ENCODE peak calls at places on chromosomes 1 and 21, in seven cellular contexts. M, K, V, Q, F, Y and N are unnamed samples.

GRCh38 chr1:197774691-197775281 is 494 bp downstream of the DENND1B start:
- DNase-seq in M (peak; percentile 41), K (peak; percentile 62), V (peak; percentile 35), Q (peak; percentile 31), F (peak; percentile 17), Y (peak; percentile 66), N (peak; percentile 42)

GRCh38 chr21:29287383-29287782 is 11.3 kb upstream of the BACH1 start:
- DNase-seq in M (peak; percentile 52), K (peak; percentile 67), V (no peak), Q (no peak), F (no peak), Y (no peak), N (no peak)

GRCh38 chr1:221363074-221363473 is 378.8 kb downstream of the DUSP10 start:
- DNase-seq in M (no peak), K (no peak), V (no peak), Q (peak; percentile 15), F (no peak), Y (no peak), N (no peak)

GRCh38 chr1:174367892-174368291 is 79.9 kb upstream of the GPR52 start:
- DNase-seq in M (no peak), K (no peak), V (no peak), Q (no peak), F (no peak), Y (no peak), N (no peak)

GRCh38 chr1:45796946-45797345 is 6.5 kb upstream of the MAST2 start:
- DNase-seq in M (no peak), K (no peak), V (peak; percentile 38), Q (peak; percentile 40), F (no peak), Y (no peak), N (no peak)

GRCh38 chr1:206924549-206925115 is 2.9 kb upstream of the FCMR start:
- DNase-seq in M (no peak), K (no peak), V (no peak), Q (no peak), F (no peak), Y (no peak), N (no peak)

GRCh38 chr21:24025101-24025500 is 1582.2 kb downstream of the MRPL39 start:
- DNase-seq in M (no peak), K (no peak), V (no peak), Q (no peak), F (no peak), Y (no peak), N (no peak)

GRCh38 chr1:214378492-214378891 is 97.5 kb downstream of the SMYD2 start:
- DNase-seq in M (no peak), K (no peak), V (no peak), Q (peak; percentile 20), F (no peak), Y (no peak), N (no peak)

GRCh38 chr1:117209094-117209493 is 1.6 kb downstream of the VTCN1 start:
- DNase-seq in M (no peak), K (no peak), V (no peak), Q (no peak), F (peak; percentile 11), Y (no peak), N (no peak)

GRCh38 chr1:217770895-217771294 is 139.8 kb downstream of the SPATA17 start:
- DNase-seq in M (no peak), K (no peak), V (no peak), Q (peak; percentile 28), F (no peak), Y (no peak), N (no peak)

GRCh38 chr21:44793269-44794030 is 8.2 kb downstream of the UBE2G2 start:
- DNase-seq in M (peak; percentile 58), K (peak; percentile 74), V (peak; percentile 59), Q (peak; percentile 78), F (peak; percentile 30), Y (peak; percentile 55), N (peak; percentile 67)

GRCh38 chr1:202967684-202968281 is 726 bp upstream of the CYB5R1 start:
- DNase-seq in M (no peak), K (no peak), V (no peak), Q (peak; percentile 21), F (peak; percentile 62), Y (no peak), N (no peak)

GRCh38 chr21:37503848-37504467 is 137.4 kb downstream of the DYRK1A start:
- DNase-seq in M (peak; percentile 87), K (peak; percentile 85), V (no peak), Q (peak; percentile 25), F (no peak), Y (no peak), N (no peak)

GRCh38 chr21:19268634-19269138 is 865.1 kb upstream of the TMPRSS15 start:
- DNase-seq in M (no peak), K (no peak), V (no peak), Q (no peak), F (no peak), Y (no peak), N (no peak)

GRCh38 chr1:201570886-201571624 is 32.1 kb downstream of the NAV1 start:
- DNase-seq in M (no peak), K (no peak), V (no peak), Q (no peak), F (no peak), Y (no peak), N (no peak)

GRCh38 chr21:37061926-37062591 is 10.8 kb downstream of the PIGP start:
- DNase-seq in M (no peak), K (peak; percentile 46), V (no peak), Q (no peak), F (peak; percentile 50), Y (no peak), N (no peak)

GRCh38 chr1:10117865-10118264 is 85.1 kb downstream of the UBE4B start:
- DNase-seq in M (peak; percentile 63), K (peak; percentile 38), V (no peak), Q (no peak), F (no peak), Y (no peak), N (no peak)

GRCh38 chr1:241672301-241672700 is 20.2 kb downstream of the WDR64 start:
- DNase-seq in M (no peak), K (no peak), V (no peak), Q (no peak), F (no peak), Y (no peak), N (no peak)

GRCh38 chr1:241677171-241677570 is 25.1 kb downstream of the WDR64 start:
- DNase-seq in M (no peak), K (no peak), V (no peak), Q (no peak), F (no peak), Y (no peak), N (no peak)

GRCh38 chr1:241679404-241679803 is 27.3 kb downstream of the WDR64 start:
- DNase-seq in M (no peak), K (no peak), V (no peak), Q (no peak), F (no peak), Y (no peak), N (no peak)

GRCh38 chr1:241675983-241676382 is 23.9 kb downstream of the WDR64 start:
- DNase-seq in M (no peak), K (no peak), V (no peak), Q (no peak), F (no peak), Y (no peak), N (no peak)

GRCh38 chr1:241674805-241675384 is 22.8 kb downstream of the WDR64 start:
- DNase-seq in M (no peak), K (no peak), V (no peak), Q (no peak), F (no peak), Y (no peak), N (no peak)
- H3K79me1 ChIP-seq in M (no peaks in the 10 kb centered on the region), K (no peaks in the 10 kb centered on the region), V (no peaks in the 10 kb centered on the region), Q (no peaks in the 10 kb centered on the region), F (no peaks in the 10 kb centered on the region), Y (no peaks in the 10 kb centered on the region), N (no peaks in the 10 kb centered on the region)

GRCh38 chr1:39902121-39902807 is 547 bp upstream of the MYCL start:
- DNase-seq in M (peak; percentile 26), K (peak; percentile 41), V (no peak), Q (peak; percentile 80), F (peak; percentile 64), Y (peak; percentile 93), N (peak; percentile 89)

GRCh38 chr1:39899611-39900538 is 1.8 kb downstream of the MYCL start:
- DNase-seq in M (no peak), K (no peak), V (no peak), Q (no peak), F (no peak), Y (no peak), N (no peak)

GRCh38 chr1:39898648-39899603 is 2.8 kb downstream of the MYCL start:
- DNase-seq in M (peak; percentile 64), K (peak; percentile 65), V (peak; percentile 88), Q (peak; percentile 97), F (peak; percentile 33), Y (peak; percentile 83), N (peak; percentile 93)

GRCh38 chr1:39901486-39902120 is at the start of gene MYCL:
- DNase-seq in M (peak; percentile 60), K (peak; percentile 58), V (peak; percentile 83), Q (peak; percentile 96), F (peak; percentile 76), Y (peak; percentile 94), N (peak; percentile 97)

GRCh38 chr1:39900662-39901485 is 843 bp downstream of the MYCL start:
- DNase-seq in M (peak; percentile 19), K (peak; percentile 54), V (no peak), Q (peak; percentile 82), F (no peak), Y (peak; percentile 67), N (peak; percentile 46)
- H2BK120ac ChIP-seq in M (no peak overlapping the region), K (no peak overlapping the region), V (peak overlapping the region; percentile 38), Q (no peak overlapping the region), F (peak overlapping the region; percentile 60), Y (no peak overlapping the region), N (no peak overlapping the region)

DNA sequence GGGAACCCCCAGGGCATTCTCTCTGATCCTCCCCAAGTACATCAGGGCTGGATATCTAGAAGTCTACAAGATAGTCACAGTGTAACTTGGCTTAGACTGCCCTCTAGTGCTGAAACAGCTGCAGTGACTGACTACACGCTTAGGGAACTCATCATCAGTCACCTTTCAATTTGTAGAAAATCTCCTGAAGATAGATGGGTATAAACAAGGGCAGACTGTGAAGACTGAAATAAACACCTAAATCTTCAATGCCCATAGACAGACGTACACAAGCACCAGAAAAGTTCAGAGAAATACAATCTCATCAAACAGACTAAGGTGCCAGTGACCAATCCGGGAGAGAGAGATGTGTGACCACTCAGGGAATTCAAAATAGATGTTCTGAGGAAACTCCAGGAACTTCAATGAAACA is 46.6 kb downstream of the PACC1 start:
- DNase-seq in M (peak; percentile 81), K (peak; percentile 78), V (peak; percentile 27), Q (peak; percentile 95), F (peak; percentile 84), Y (peak; percentile 58), N (peak; percentile 70)
- H2AK5ac ChIP-seq in M (no peak overlapping the region), K (no peak overlapping the region), V (no peak overlapping the region), Q (no peak overlapping the region), F (no peak overlapping the region), Y (no peak overlapping the region), N (no peak overlapping the region)

DNA sequence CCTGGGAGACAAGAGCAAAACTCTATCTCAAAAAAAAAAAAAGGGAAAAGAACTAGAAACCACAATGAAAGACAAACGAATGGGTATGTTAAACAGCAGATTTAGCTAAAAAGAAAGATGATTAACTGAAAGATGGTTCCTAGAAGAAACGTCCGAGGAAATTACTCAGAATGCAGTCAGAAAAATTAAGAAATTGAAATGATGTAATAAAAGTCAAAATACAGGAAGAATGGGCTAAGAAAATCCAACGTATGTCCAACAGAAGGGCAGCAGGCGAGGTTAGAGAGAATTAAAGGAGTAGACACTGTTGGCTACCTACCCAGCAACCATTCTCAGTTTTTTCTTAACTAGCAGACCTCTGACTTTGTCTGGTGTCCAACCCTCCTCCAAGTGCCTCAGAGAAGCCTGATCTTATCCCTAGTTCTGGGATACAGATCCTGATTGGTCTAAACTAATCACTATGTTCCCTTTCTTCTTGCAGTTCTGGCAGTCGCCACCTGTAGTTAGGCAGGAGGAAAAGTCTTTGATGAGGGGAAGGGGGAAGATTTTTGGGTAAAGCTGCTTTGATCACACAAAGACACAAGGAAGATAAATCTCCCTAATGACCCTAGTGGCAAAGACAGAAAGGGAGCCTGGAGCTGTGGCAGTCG is 25.7 kb downstream of the GPR161 start:
- DNase-seq in M (no peak), K (no peak), V (peak; percentile 17), Q (peak; percentile 95), F (no peak), Y (no peak), N (peak; percentile 43)
- H3K79me1 ChIP-seq in M (peaks cover 12% of the 10 kb centered on the region), K (peaks cover 34% of the 10 kb centered on the region), V (no peaks in the 10 kb centered on the region), Q (peaks cover 1% of the 10 kb centered on the region), F (no peaks in the 10 kb centered on the region), Y (no peaks in the 10 kb centered on the region), N (peaks cover 3% of the 10 kb centered on the region)